ENCODE peak calls at places on chromosomes 16 and 17, in eight cellular contexts. X is body of pancreas, F is left ventricle myocardium inferior, P is GM06990, B is neural progenitor cell, S is WTC11, U is GM13976, H is glutamatergic neuron. I is an unnamed sample.
A peak's percentile ranks its signal among the peaks of the same experiment; 100 is the strongest.

GRCh38 chr17:74769856-74770497 is 6.2 kb downstream of the NAT9 start:
- DNase-seq in P (no peak), F (no peak), H (no peak), B (no peak), S (no peak), X (peak; percentile 48), U (no peak), I (no peak)

GRCh38 chr16:86227801-86228200 is 282.5 kb upstream of the FOXF1 start:
- DNase-seq in P (no peak), U (no peak), S (no peak), H (no peak), B (no peak), F (no peak), X (no peak), I (no peak)

GRCh38 chr16:51540259-51540658 is 389.2 kb upstream of the SALL1 start:
- DNase-seq in H (no peak), X (no peak), U (no peak), F (no peak), P (no peak), B (no peak), S (no peak), I (no peak)

GRCh38 chr17:8922451-8922850 is 43.1 kb downstream of the PIK3R5 start:
- DNase-seq in S (no peak), U (no peak), F (no peak), X (peak; percentile 51), H (no peak), P (no peak), B (no peak), I (no peak)

GRCh38 chr17:4534928-4535666 is 20.1 kb downstream of the MYBBP1A start:
- DNase-seq in F (no peak), X (no peak), B (no peak), U (no peak), P (peak; percentile 27), S (no peak), H (no peak), I (no peak)

GRCh38 chr16:77208382-77208781 is 9.2 kb downstream of the SYCE1L start:
- DNase-seq in X (no peak), B (no peak), H (no peak), S (no peak), U (no peak), P (no peak), F (no peak), I (no peak)

GRCh38 chr17:57281887-57282653 is 25.7 kb downstream of the MSI2 start:
- DNase-seq in P (no peak), S (no peak), F (no peak), B (no peak), X (no peak), H (no peak), U (no peak), I (no peak)

GRCh38 chr17:29555840-29556239 is 11.0 kb downstream of the ABHD15 start:
- DNase-seq in H (no peak), B (no peak), U (no peak), S (no peak), X (peak; percentile 78), F (no peak), P (no peak), I (no peak)

GRCh38 chr16:87784812-87785211 is 19.0 kb upstream of the KLHDC4 start:
- DNase-seq in F (no peak), S (no peak), P (no peak), H (no peak), B (peak; percentile 22), X (peak; percentile 42), U (no peak), I (no peak)

GRCh38 chr16:50354629-50355456 is 13.9 kb downstream of the BRD7 start:
- DNase-seq in H (no peak), B (no peak), F (no peak), P (no peak), X (no peak), U (no peak), S (no peak), I (no peak)

GRCh38 chr16:28058839-28059589 is 4.5 kb downstream of the GSG1L start:
- DNase-seq in S (no peak), U (no peak), H (no peak), X (no peak), F (no peak), B (no peak), P (no peak), I (no peak)

GRCh38 chr17:3788200-3788599 is 12.8 kb downstream of the ITGAE start:
- DNase-seq in P (no peak), B (no peak), H (no peak), S (no peak), U (no peak), F (no peak), X (no peak), I (no peak)

GRCh38 chr17:38674013-38674748 is 576 bp downstream of the EPOP start:
- DNase-seq in P (peak; percentile 48), X (no peak), B (peak; percentile 65), F (peak; percentile 17), U (no peak), H (no peak), S (peak; percentile 41), I (no peak)

GRCh38 chr16:65123846-65124513 is 2.1 kb upstream of the CDH11 start:
- DNase-seq in S (no peak), P (no peak), H (no peak), X (no peak), B (peak; percentile 14), F (no peak), U (no peak), I (no peak)

GRCh38 chr16:65120811-65121721 is 797 bp downstream of the CDH11 start:
- DNase-seq in B (peak; percentile 59), P (no peak), S (peak; percentile 40), U (peak; percentile 21), H (peak; percentile 53), X (no peak), F (peak; percentile 20), I (peak; percentile 7)

GRCh38 chr16:65122974-65123845 is 1.3 kb upstream of the CDH11 start:
- DNase-seq in P (no peak), F (peak; percentile 64), U (peak; percentile 22), X (no peak), B (peak; percentile 69), S (peak; percentile 37), H (peak; percentile 42), I (peak; percentile 6)

GRCh38 chr16:65122724-65122973 is 786 bp upstream of the CDH11 start:
- DNase-seq in U (no peak), S (no peak), B (no peak), P (no peak), F (no peak), X (no peak), H (no peak), I (no peak)

GRCh38 chr16:65121870-65122723 is at the start of gene CDH11:
- DNase-seq in X (peak; percentile 21), H (peak; percentile 58), F (peak; percentile 60), S (peak; percentile 70), P (no peak), U (peak; percentile 11), B (peak; percentile 93), I (no peak)
- TF ChIP-seq CTCF in X (no peak), H (no peak), F (peak; percentile 52), S (no peak), P (no peak), U (no peak), B (peak; percentile 49), I (no peak)

DNA sequence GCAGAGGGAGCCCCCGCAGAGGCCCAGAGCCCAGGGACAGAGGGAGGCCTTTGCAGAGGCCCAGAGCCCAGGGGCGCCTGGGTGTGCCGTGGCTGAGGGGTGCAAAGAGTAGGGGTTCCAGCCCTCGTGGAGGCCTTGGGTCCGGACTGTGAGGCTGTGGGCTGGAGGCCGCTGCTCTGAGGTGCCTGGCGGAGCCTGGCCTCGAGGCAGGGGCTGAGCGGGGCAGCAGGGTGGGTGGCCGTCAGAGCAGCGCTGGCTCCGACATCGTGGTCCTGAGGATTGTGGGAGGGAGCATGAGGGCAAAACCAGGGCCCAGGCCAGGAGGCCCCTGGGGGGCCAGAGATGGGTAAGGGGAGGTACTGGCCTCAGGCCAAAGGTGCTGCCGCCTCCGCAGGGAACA is 33.4 kb downstream of the TSC2 start:
- DNase-seq in P (no peak), B (no peak), U (no peak), F (no peak), S (no peak), H (no peak), X (no peak), I (no peak)
- TF ChIP-seq CTCF in P (no peak), B (no peak), U (no peak), F (no peak), S (no peak), H (no peak), X (no peak), I (no peak)

DNA sequence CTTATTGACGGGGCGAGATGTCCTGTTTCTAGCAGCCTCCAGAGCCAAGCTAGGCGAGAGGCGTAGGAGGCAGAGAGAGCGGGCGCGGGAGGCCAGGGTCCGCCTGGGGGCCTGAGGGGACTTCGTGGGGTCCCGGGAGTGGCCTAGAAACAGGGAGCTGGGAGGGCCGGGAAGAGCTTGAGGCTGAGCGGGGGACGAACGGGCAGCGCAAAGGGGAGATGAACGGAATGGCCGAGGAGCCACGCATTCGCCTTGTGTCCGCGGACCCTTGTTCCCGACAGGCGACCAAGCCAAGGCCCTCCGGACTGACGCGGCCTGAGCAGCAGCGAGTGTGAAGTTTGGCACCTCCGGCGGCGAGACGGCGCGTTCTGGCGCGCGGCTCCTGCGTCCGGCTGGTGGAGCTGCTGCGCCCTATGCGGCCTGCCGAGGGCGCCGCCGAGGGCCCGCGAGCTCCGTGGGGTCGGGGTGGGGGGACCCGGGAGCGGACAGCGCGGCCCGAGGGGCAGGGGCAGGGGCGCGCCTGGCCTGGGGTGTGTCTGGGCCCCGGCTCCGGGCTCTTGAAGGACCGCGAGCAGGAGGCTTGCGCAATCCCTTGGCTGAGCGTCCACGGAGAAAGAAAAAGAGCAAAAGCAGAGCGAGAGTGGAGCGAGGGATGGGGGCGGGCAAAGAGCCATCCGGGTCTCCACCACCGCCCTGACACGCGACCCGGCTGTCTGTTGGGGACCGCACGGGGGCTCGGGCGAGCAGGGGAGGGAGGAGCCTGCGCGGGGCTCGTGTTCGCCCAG is 1.2 kb upstream of the CBX4 start:
- DNase-seq in B (peak; percentile 78), U (no peak), S (peak; percentile 63), H (peak; percentile 74), X (peak; percentile 71), P (no peak), F (peak; percentile 80), I (no peak)
- TF ChIP-seq CTCF in B (peak; percentile 48), U (no peak), S (no peak), H (no peak), X (no peak), P (no peak), F (no peak), I (no peak)

GRCh38 chr17:76617838-76618237 is 25.7 kb downstream of the ST6GALNAC1 start:
- DNase-seq in S (no peak), P (no peak), U (no peak), H (no peak), B (no peak), X (no peak), F (no peak), I (no peak)

GRCh38 chr17:76611747-76612143 is 26.1 kb upstream of the ST6GALNAC2 start:
- DNase-seq in U (no peak), P (no peak), F (no peak), H (no peak), X (no peak), B (no peak), S (no peak), I (no peak)

GRCh38 chr17:76614912-76615617 is 28.5 kb downstream of the ST6GALNAC1 start:
- DNase-seq in U (no peak), F (no peak), H (no peak), S (no peak), P (no peak), B (no peak), X (no peak), I (no peak)

GRCh38 chr17:76612465-76612864 is 26.8 kb upstream of the ST6GALNAC2 start:
- DNase-seq in H (no peak), X (no peak), S (no peak), U (no peak), B (no peak), P (no peak), F (no peak), I (no peak)

GRCh38 chr17:76612977-76613851 is 27.6 kb upstream of the ST6GALNAC2 start:
- DNase-seq in P (no peak), H (no peak), U (peak; percentile 16), S (peak; percentile 54), X (no peak), F (no peak), B (peak; percentile 86), I (no peak)
- TF ChIP-seq CTCF in P (no peak), H (no peak), U (no peak), S (no peak), X (no peak), F (no peak), B (peak; percentile 35), I (no peak)